ENCODE peak calls at places on chromosomes 7 and 10, in four cellular contexts. Q is lung, N is choroid plexus epithelial cell, A is transverse colon. F is an unnamed sample.

GRCh38 chr10:75616076-75616475 is 184.7 kb downstream of the LRMDA start:
- DNase-seq in Q (no peak), N (no peak), A (no peak), F (no peak)

GRCh38 chr10:69801094-69801433 is 642 bp upstream of the COL13A1 start:
- DNase-seq in Q (peak; percentile 45), N (peak; percentile 60), A (peak; percentile 55), F (peak; percentile 73)

GRCh38 chr7:41984888-41985287 is 252.1 kb downstream of the GLI3 start:
- DNase-seq in Q (no peak), N (peak; percentile 77), A (no peak), F (peak; percentile 45)

GRCh38 chr10:102150970-102151773 is 1.0 kb upstream of the NOLC1 start:
- DNase-seq in Q (no peak), N (peak; percentile 67), A (no peak), F (no peak)

GRCh38 chr10:35526775-35527174 is 78.4 kb upstream of the GJD4 start:
- DNase-seq in Q (no peak), N (no peak), A (no peak), F (no peak)

GRCh38 chr10:88583584-88583957 is 453 bp upstream of the RNLS start:
- DNase-seq in Q (no peak), N (no peak), A (no peak), F (no peak)

GRCh38 chr10:28130267-28130666 is 131.4 kb upstream of the ODAD2 start:
- DNase-seq in Q (no peak), N (peak; percentile 61), A (no peak), F (peak; percentile 58)

GRCh38 chr10:113329121-113329596 is 223.7 kb upstream of the HABP2 start:
- DNase-seq in Q (no peak), N (peak; percentile 86), A (no peak), F (peak; percentile 60)

GRCh38 chr7:24881622-24882021 is 98.4 kb downstream of the OSBPL3 start:
- DNase-seq in Q (no peak), N (no peak), A (no peak), F (peak; percentile 34)

GRCh38 chr7:40175725-40176510 is 41.1 kb downstream of the SUGCT start:
- DNase-seq in Q (no peak), N (peak; percentile 79), A (no peak), F (no peak)

GRCh38 chr10:21535494-21535818 is 1.4 kb downstream of the MLLT10 start:
- DNase-seq in Q (no peak), N (no peak), A (no peak), F (no peak)

GRCh38 chr7:312409-312808 is 22.4 kb downstream of the FOXL3 start:
- DNase-seq in Q (no peak), N (no peak), A (no peak), F (no peak)

GRCh38 chr10:13520194-13520593 is 8.6 kb downstream of the BEND7 start:
- DNase-seq in Q (no peak), N (no peak), A (no peak), F (no peak)
- TF ChIP-seq CTCF in Q (no peak), N (no peak), A (no peak), F (no peak)

DNA sequence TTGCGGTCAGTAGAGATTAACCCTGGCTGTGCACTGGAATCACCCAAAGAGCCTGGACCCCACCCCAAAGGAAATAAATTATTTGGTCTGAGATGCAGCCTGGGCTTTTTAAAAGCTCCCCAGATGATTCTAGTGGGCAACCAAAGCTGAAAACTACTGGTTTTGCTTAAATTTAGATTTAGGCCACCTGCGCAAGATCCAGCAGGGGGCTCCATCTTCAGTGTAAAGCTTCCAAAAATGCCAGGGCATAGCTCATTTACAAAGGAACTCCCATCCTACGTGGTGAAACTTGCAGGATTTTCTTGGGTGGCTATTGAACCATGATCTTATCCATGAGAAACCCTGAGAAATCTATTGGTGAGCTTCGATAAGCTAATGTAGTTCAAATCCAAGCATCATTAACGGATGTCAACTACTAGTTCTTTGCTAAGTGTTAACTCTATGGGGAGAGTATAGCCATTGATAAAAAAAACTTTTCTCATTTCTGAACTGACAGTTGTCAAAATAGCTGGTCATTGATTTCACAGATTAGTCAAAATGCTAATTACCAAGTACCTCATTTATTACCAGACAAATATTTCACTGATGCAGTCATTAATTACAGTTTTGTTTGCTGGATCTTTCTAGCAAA is 315.3 kb downstream of the LHFPL3 start:
- DNase-seq in Q (no peak), N (peak; percentile 7), A (no peak), F (peak; percentile 38)
- TF ChIP-seq CTCF in Q (no peak), N (peak; percentile 57), A (peak; percentile 24), F (peak; percentile 35)

GRCh38 chr10:46523881-46524470 is 32.5 kb downstream of the GPRIN2 start:
- DNase-seq in Q (no peak), N (peak; percentile 91), A (peak; percentile 18), F (peak; percentile 94)
- TF ChIP-seq CTCF in Q (no peak), N (no peak), A (no peak), F (no peak)

GRCh38 chr7:77386165-77386824 is 29.9 kb downstream of the GSAP start:
- DNase-seq in Q (no peak), N (peak; percentile 28), A (no peak), F (no peak)
- TF ChIP-seq CTCF in Q (no peak), N (no peak), A (no peak), F (no peak)

DNA sequence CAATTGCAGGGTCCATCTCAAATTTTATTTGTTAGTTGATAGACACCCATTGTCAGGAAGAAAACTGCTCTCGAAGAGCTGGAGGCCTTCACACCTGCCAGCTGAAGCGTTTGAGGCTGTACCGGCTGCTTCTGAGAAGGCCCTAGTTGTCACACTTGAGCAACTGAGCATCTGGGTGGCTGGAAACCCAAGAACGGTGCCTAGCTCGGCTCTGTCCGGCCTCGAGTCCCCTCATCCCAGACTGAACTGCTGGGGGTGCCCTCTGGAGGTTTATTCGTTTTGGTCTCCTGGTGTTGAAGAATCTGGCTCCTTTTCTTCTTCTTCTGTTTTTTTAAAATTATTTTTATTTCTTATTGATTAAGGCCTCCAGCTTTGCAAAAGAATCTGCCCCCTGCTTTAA is 59.3 kb upstream of the EXOC6 start:
- DNase-seq in Q (no peak), N (no peak), A (no peak), F (no peak)
- TF ChIP-seq CTCF in Q (no peak), N (no peak), A (no peak), F (no peak)

DNA sequence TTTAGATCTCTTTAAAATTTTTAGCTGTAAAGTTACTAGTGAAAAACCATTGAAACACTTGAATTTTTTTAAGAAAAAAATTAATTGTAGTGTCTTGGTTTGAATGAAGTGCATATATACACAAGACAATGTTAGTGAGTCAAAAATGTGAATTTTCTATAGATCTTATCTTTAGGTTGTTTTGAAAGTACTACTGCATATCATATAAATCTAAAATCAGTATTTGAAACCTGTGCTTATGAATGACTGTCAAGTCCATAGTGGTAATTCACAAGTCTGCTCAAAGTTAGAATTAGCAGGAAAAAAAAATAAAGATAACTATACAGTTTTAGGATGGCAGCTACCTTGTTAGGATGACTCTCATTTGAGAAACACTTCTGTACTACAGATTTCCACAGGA is 25.0 kb downstream of the TES start:
- DNase-seq in Q (no peak), N (no peak), A (no peak), F (no peak)
- TF ChIP-seq CTCF in Q (no peak), N (no peak), A (no peak), F (no peak)

DNA sequence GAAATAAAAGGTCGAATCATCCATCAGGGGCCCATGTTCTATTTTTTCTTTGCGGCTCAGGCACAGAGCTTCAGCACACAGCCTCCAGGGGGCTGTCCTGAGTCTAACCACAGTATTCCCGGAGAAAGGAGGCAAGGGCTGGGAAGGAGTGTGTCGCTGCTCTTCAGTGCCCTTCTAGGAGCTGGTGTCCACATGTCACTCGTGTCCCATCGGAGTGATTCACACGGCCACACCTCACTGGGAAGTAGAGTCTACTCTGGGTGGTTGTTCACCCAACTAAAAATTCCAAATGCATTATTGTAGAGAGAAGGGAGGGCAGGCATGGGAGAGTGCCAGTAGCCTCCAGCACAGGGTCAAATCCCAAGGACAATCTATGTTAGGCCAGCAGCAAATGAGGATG is 114.8 kb upstream of the LANCL2 start:
- DNase-seq in Q (no peak), N (peak; percentile 23), A (peak; percentile 36), F (peak; percentile 66)
- TF ChIP-seq CTCF in Q (no peak), N (peak; percentile 63), A (peak; percentile 58), F (peak; percentile 53)

GRCh38 chr7:140678816-140679130 is 6.0 kb downstream of the ADCK2 start:
- DNase-seq in Q (no peak), N (no peak), A (no peak), F (no peak)
- TF ChIP-seq CTCF in Q (no peak), N (no peak), A (no peak), F (no peak)

GRCh38 chr7:36284470-36284869 is 105.2 kb upstream of the ANLN start:
- DNase-seq in Q (no peak), N (no peak), A (no peak), F (no peak)
- TF ChIP-seq CTCF in Q (no peak), N (no peak), A (no peak), F (no peak)

F was measured in MCF 10A.